ENCODE peak calls at places on chromosomes 12 and 14, in four cellular contexts. V, C, R and U are unnamed samples.
A peak's percentile ranks its signal among the peaks of the same experiment; 100 is the strongest.

GRCh38 chr14:101254805-101255764 is 306.2 kb upstream of the DIO3 start:
- DNase-seq in V (no peak), C (no peak), R (no peak), U (no peak)

GRCh38 chr12:115455268-115455681 is 771.3 kb upstream of the TBX3 start:
- DNase-seq in V (no peak), C (no peak), R (peak; percentile 63), U (no peak)

GRCh38 chr12:29146201-29146600 is 2.9 kb upstream of the FAR2 start:
- DNase-seq in V (peak; percentile 34), C (no peak), R (no peak), U (no peak)

GRCh38 chr12:91633734-91634357 is 451.2 kb upstream of the DCN start:
- DNase-seq in V (peak; percentile 83), C (no peak), R (no peak), U (no peak)

GRCh38 chr14:85024931-85025330 is 505.0 kb upstream of the FLRT2 start:
- DNase-seq in V (no peak), C (no peak), R (no peak), U (no peak)

GRCh38 chr12:94386422-94386821 is 73.2 kb downstream of the CEP83 start:
- DNase-seq in V (peak; percentile 16), C (no peak), R (peak; percentile 47), U (no peak)

GRCh38 chr14:89624500-89625156 is 207.6 kb upstream of the FOXN3 start:
- DNase-seq in V (no peak), C (no peak), R (no peak), U (no peak)

GRCh38 chr12:91967590-91967989 is 178.1 kb downstream of the BTG1 start:
- DNase-seq in V (no peak), C (no peak), R (no peak), U (no peak)

GRCh38 chr12:7221486-7221885 is 32.0 kb downstream of the PEX5 start:
- DNase-seq in V (no peak), C (no peak), R (no peak), U (no peak)

GRCh38 chr12:27682534-27682933 is 13.7 kb upstream of the REP15 start:
- DNase-seq in V (no peak), C (no peak), R (no peak), U (no peak)

GRCh38 chr12:119013023-119013422 is 31.7 kb downstream of the SRRM4 start:
- DNase-seq in V (no peak), C (no peak), R (no peak), U (no peak)

GRCh38 chr12:64392221-64392620 is 1.7 kb upstream of the C12orf56 start:
- DNase-seq in V (peak; percentile 40), C (no peak), R (no peak), U (no peak)

GRCh38 chr14:33469898-33470297 is 481.0 kb downstream of the EGLN3 start:
- DNase-seq in V (no peak), C (no peak), R (no peak), U (no peak)

GRCh38 chr14:94572637-94573303 is 8.5 kb upstream of the SERPINA5 start:
- DNase-seq in V (no peak), C (no peak), R (peak; percentile 90), U (no peak)

GRCh38 chr12:112096667-112097066 is 11.9 kb downstream of the NAA25 start:
- DNase-seq in V (peak; percentile 30), C (no peak), R (no peak), U (no peak)

GRCh38 chr12:115584156-115584555 is 693.3 kb downstream of the MED13L start:
- DNase-seq in V (no peak), C (no peak), R (no peak), U (no peak)

GRCh38 chr14:56797569-56798446 is 12.5 kb downstream of the OTX2 start:
- DNase-seq in V (no peak), C (peak; percentile 79), R (no peak), U (no peak)

GRCh38 chr12:46219892-46220655 is 48.8 kb downstream of the SLC38A1 start:
- DNase-seq in V (peak; percentile 88), C (no peak), R (peak; percentile 30), U (no peak)

GRCh38 chr14:81329640-81330385 is 70.3 kb downstream of the STON2 start:
- DNase-seq in V (no peak), C (no peak), R (no peak), U (no peak)

GRCh38 chr12:65740873-65741600 is 83.2 kb upstream of the HMGA2 start:
- DNase-seq in V (peak; percentile 72), C (peak; percentile 99), R (peak; percentile 69), U (no peak)

GRCh38 chr12:124457287-124458219 is 109.9 kb downstream of the NCOR2 start:
- DNase-seq in V (no peak), C (no peak), R (no peak), U (no peak)

GRCh38 chr14:42642787-42643186 is 1036.1 kb downstream of the LRFN5 start:
- DNase-seq in V (no peak), C (no peak), R (no peak), U (no peak)

GRCh38 chr14:74638970-74639369 is 26.9 kb upstream of the LTBP2 start:
- DNase-seq in V (no peak), C (no peak), R (no peak), U (no peak)

GRCh38 chr12:75720807-75721206 is 209.4 kb upstream of the KRR1 start:
- DNase-seq in V (peak; percentile 19), C (no peak), R (no peak), U (no peak)
- TF ChIP-seq RFX5 in V (no peak), C (no peak), R (no peak), U (no peak)

GRCh38 chr12:62629971-62630739 is 163.5 kb downstream of the MON2 start:
- DNase-seq in V (no peak), C (no peak), R (no peak), U (no peak)

GRCh38 chr12:62629413-62629812 is 162.8 kb downstream of the MON2 start:
- DNase-seq in V (no peak), C (no peak), R (no peak), U (no peak)

GRCh38 chr12:62635630-62636029 is 169.0 kb downstream of the MON2 start:
- DNase-seq in V (no peak), C (no peak), R (peak; percentile 73), U (no peak)

GRCh38 chr12:62631531-62632520 is 165.2 kb downstream of the MON2 start:
- DNase-seq in V (no peak), C (peak; percentile 84), R (peak; percentile 25), U (no peak)

DNA sequence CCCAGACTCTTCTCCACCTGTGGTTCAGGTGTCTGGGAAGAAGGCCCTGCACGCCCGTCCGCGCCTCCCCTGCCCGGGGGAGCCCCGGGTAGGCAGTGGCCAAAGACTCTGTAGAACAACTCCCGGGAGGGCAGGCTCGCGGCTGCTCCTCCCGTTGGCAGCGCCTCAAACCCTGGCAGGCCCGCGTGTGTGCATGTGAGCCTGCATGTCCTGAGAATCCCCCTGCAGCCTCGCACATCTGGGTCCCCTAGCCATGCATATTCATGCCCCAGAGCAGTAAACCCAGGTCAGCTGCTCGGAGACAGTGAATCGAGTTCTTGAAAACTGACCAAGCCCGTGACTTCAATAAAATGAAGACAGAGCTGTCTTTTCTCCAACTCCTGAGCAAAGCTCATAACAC is 165.9 kb downstream of the MON2 start:
- DNase-seq in V (no peak), C (peak; percentile 70), R (peak; percentile 5), U (no peak)
- TF ChIP-seq CBX5 in V (no peak), C (no peak), R (no peak), U (no peak)

DNA sequence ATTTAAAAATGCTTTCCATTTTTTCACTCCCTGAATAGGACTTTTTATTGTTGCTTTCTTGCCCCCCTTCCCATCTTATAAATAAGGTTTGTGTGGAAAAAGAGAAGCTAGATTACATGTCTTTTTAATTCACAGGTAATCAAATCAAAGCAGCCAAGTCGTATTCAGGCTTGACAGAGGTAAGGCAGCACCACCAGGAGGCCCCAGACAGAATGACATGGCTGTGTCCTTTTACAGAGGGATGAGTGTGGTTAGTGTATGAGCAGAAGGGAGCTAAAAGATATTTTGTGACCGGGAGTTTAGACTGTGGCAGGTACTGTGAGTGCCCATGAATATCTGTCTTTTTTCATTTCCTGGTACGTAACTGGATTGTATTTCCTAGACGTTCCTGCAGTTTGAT is 596.1 kb downstream of the ETNK1 start:
- DNase-seq in V (peak; percentile 11), C (no peak), R (no peak), U (no peak)
- TF ChIP-seq RFX5 in V (no peak), C (no peak), R (no peak), U (no peak)

GRCh38 chr12:51753980-51754675 is 94.4 kb downstream of the FIGNL2 start:
- DNase-seq in V (no peak), C (no peak), R (no peak), U (no peak)

GRCh38 chr12:51755251-51755650 is 93.3 kb downstream of the FIGNL2 start:
- DNase-seq in V (no peak), C (no peak), R (no peak), U (no peak)

GRCh38 chr12:51751657-51752056 is 96.9 kb downstream of the FIGNL2 start:
- DNase-seq in V (no peak), C (no peak), R (no peak), U (no peak)

GRCh38 chr12:51749986-51750317 is 98.6 kb downstream of the FIGNL2 start:
- DNase-seq in V (no peak), C (no peak), R (no peak), U (no peak)

DNA sequence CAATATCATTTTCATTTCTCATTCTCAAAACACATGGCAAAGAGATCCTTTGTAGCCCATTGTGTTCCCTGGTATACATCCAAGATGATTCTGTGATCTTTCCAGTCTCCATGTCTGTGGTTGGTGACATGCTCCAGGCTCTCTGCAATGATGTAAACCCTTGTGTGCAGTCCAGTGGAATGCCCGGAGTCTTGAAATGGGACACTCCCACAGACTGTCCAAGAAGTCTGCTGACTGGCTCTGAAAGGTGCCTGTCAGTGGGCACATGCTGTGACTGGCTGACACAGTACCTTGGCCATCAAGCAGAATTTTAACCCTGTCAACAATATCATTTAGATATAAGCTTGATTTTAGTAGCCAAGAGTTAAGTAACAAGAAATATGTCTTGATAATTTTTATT is 96.0 kb downstream of the FIGNL2 start:
- DNase-seq in V (peak; percentile 8), C (no peak), R (no peak), U (no peak)
- TF ChIP-seq CBX5 in V (no peak), C (no peak), R (no peak), U (no peak)

DNA sequence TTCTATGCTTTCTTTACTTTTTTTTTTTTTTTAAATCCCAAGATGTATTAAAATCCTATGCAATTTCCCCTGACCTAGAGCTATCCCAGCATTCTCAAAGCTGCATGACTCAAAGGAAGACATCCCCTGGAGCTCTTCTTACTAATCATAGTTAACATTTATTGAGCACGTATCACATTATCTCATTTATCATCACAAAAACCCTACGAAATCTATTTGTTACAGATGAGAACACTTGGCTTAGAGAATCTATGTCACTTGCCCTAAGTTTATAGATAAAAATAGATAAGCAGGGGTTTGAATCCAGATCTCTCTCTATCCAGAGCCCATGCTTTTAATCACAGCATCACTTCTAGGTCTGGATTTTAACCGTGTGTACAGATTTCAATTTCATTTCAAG is 177.9 kb upstream of the FRMD6 start:
- DNase-seq in V (no peak), C (no peak), R (no peak), U (no peak)
- TF ChIP-seq RFX5 in V (no peak), C (no peak), R (no peak), U (no peak)